ENCODE peak calls at places on chromosomes 11 and 22, in six cellular contexts. One of them, this sample, is unnamed.

GRCh38 chr11:575996-576756 is at the start of gene PHRF1:
- DNase-seq in heart right ventricle: peak
- DNase-seq in lower lobe of right lung: peak
- DNase-seq in PC-9: peak
- DNase-seq in SK-N-SH: peak
- DNase-seq in GM12864: peak
- DNase-seq in this sample: peak

GRCh38 chr11:84969103-84969502 is 658.0 kb downstream of the DLG2 start:
- DNase-seq in heart right ventricle: peak
- DNase-seq in lower lobe of right lung: no peak
- DNase-seq in PC-9: no peak
- DNase-seq in SK-N-SH: no peak
- DNase-seq in GM12864: no peak
- DNase-seq in this sample: no peak

GRCh38 chr22:28269277-28269676 is 350.2 kb upstream of the PITPNB start:
- DNase-seq in heart right ventricle: no peak
- DNase-seq in lower lobe of right lung: no peak
- DNase-seq in PC-9: no peak
- DNase-seq in SK-N-SH: no peak
- DNase-seq in GM12864: no peak
- DNase-seq in this sample: no peak

GRCh38 chr11:65946655-65947054 is 1.4 kb downstream of the TSGA10IP start:
- DNase-seq in heart right ventricle: no peak
- DNase-seq in lower lobe of right lung: no peak
- DNase-seq in PC-9: no peak
- DNase-seq in SK-N-SH: no peak
- DNase-seq in GM12864: no peak
- DNase-seq in this sample: no peak

GRCh38 chr22:31139866-31140716 is at the start of gene PLA2G3:
- DNase-seq in heart right ventricle: no peak
- DNase-seq in lower lobe of right lung: peak
- DNase-seq in PC-9: no peak
- DNase-seq in SK-N-SH: peak
- DNase-seq in GM12864: no peak
- DNase-seq in this sample: no peak

GRCh38 chr11:115645631-115646271 is 141.5 kb upstream of the CADM1 start:
- DNase-seq in heart right ventricle: peak
- DNase-seq in lower lobe of right lung: no peak
- DNase-seq in PC-9: peak
- DNase-seq in SK-N-SH: peak
- DNase-seq in GM12864: no peak
- DNase-seq in this sample: no peak

GRCh38 chr22:42939451-42939881 is 75.5 kb downstream of the PACSIN2 start:
- DNase-seq in heart right ventricle: no peak
- DNase-seq in lower lobe of right lung: no peak
- DNase-seq in PC-9: peak
- DNase-seq in SK-N-SH: no peak
- DNase-seq in GM12864: no peak
- DNase-seq in this sample: no peak

GRCh38 chr11:32107647-32108046 is 16.8 kb downstream of the RCN1 start:
- DNase-seq in heart right ventricle: no peak
- DNase-seq in lower lobe of right lung: no peak
- DNase-seq in PC-9: peak
- DNase-seq in SK-N-SH: no peak
- DNase-seq in GM12864: no peak
- DNase-seq in this sample: no peak

GRCh38 chr11:44005956-44006355 is 41.8 kb upstream of the ACCSL start:
- DNase-seq in heart right ventricle: no peak
- DNase-seq in lower lobe of right lung: no peak
- DNase-seq in PC-9: no peak
- DNase-seq in SK-N-SH: no peak
- DNase-seq in GM12864: no peak
- DNase-seq in this sample: no peak

GRCh38 chr11:11463397-11463796 is 110.3 kb upstream of the CSNK2A3 start:
- DNase-seq in heart right ventricle: no peak
- DNase-seq in lower lobe of right lung: no peak
- DNase-seq in PC-9: no peak
- DNase-seq in SK-N-SH: peak
- DNase-seq in GM12864: no peak
- DNase-seq in this sample: no peak

GRCh38 chr22:50454556-50455075 is 20.2 kb downstream of the SBF1 start:
- DNase-seq in heart right ventricle: no peak
- DNase-seq in lower lobe of right lung: no peak
- DNase-seq in PC-9: no peak
- DNase-seq in SK-N-SH: no peak
- DNase-seq in GM12864: no peak
- DNase-seq in this sample: no peak

GRCh38 chr22:37991738-37992442 is 7.5 kb upstream of the SOX10 start:
- DNase-seq in heart right ventricle: no peak
- DNase-seq in lower lobe of right lung: no peak
- DNase-seq in PC-9: no peak
- DNase-seq in SK-N-SH: no peak
- DNase-seq in GM12864: no peak
- DNase-seq in this sample: no peak

GRCh38 chr22:37994982-37995381 is 10.6 kb upstream of the SOX10 start:
- DNase-seq in heart right ventricle: no peak
- DNase-seq in lower lobe of right lung: no peak
- DNase-seq in PC-9: no peak
- DNase-seq in SK-N-SH: no peak
- DNase-seq in GM12864: no peak
- DNase-seq in this sample: no peak

GRCh38 chr22:37996079-37996478 is 11.7 kb upstream of the SOX10 start:
- DNase-seq in heart right ventricle: no peak
- DNase-seq in lower lobe of right lung: no peak
- DNase-seq in PC-9: no peak
- DNase-seq in SK-N-SH: peak
- DNase-seq in GM12864: no peak
- DNase-seq in this sample: no peak

GRCh38 chr22:37995460-37995859 is 11.1 kb upstream of the SOX10 start:
- DNase-seq in heart right ventricle: no peak
- DNase-seq in lower lobe of right lung: no peak
- DNase-seq in PC-9: no peak
- DNase-seq in SK-N-SH: no peak
- DNase-seq in GM12864: no peak
- DNase-seq in this sample: no peak

DNA sequence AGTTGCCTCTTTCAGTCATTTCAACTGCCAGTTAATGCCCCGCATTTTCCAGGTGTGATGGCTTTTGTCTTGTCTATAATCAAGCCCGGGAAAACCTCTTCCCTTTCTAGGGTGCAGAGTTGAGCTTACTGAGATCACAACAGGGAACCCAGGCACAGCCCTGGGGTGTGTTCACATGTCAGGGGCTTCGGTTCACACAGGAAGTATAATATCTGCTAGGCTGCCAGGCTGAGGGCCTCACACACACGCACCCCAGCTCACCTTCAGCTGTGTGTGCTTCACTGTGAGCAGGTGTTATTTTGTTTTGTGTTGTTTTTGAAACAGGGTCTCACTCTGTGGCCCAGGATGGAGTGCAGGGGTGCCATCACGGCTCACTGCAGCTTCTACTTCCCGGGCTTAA is 9.7 kb upstream of the SOX10 start:
- DNase-seq in heart right ventricle: no peak
- DNase-seq in lower lobe of right lung: no peak
- DNase-seq in PC-9: no peak
- DNase-seq in SK-N-SH: no peak
- DNase-seq in GM12864: no peak
- DNase-seq in this sample: no peak
- TF ChIP-seq CTCF in heart right ventricle: no peak
- TF ChIP-seq CTCF in lower lobe of right lung: no peak
- TF ChIP-seq CTCF in PC-9: no peak
- TF ChIP-seq CTCF in SK-N-SH: no peak
- TF ChIP-seq CTCF in GM12864: no peak
- TF ChIP-seq CTCF in this sample: no peak

DNA sequence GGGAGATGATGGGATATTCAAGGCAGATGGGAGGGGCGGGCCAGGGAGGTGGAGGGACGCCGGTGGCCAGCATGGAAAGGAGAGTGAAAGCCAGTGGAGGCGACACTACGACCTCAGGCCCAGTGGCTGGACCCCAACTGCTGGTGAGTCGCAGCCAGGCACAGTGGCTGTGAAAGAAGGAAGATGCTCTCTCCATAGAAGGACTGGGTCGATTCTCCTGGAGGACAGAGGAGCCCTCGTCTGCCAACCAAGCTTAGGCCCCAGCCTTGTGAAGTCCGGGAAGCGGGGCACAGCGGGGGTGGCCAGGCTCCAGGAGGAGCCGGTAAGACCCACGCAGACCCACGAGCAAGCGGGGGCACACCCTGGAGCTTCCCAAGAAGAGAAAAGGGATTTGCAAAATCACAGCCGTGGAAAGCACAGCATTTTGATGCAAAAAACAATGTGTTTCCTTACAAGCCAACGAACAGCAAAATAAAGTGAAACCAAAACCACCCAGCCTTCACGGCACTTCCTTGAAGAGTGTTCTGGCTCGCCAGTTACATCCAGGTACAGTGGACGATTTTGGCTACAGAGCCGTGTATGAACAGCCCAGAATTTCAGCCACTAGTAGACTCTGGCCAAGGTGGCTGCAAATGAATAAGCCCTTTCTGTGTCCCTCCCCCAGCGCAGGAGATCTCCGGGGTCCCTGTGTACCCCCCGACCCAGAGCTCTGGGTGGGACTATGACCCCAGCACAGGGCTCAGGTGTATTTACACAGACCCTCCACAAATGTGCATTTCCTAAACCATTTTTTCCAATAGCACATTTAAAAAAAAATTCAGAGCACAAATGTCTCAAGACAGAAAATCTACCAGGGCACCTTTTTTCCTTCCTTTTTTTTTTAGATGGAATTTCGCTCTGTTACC is 96.9 kb downstream of the TRMU start:
- DNase-seq in heart right ventricle: no peak
- DNase-seq in lower lobe of right lung: no peak
- DNase-seq in PC-9: no peak
- DNase-seq in SK-N-SH: no peak
- DNase-seq in GM12864: no peak
- DNase-seq in this sample: peak
- H3K4me3 ChIP-seq in heart right ventricle: peak
- H3K4me3 ChIP-seq in lower lobe of right lung: peak
- H3K4me3 ChIP-seq in PC-9: no peak
- H3K4me3 ChIP-seq in SK-N-SH: no peak
- H3K4me3 ChIP-seq in GM12864: peak
- H3K4me3 ChIP-seq in this sample: peak

GRCh38 chr22:20803696-20804324 is 29.9 kb downstream of the SERPIND1 start:
- DNase-seq in heart right ventricle: peak
- DNase-seq in lower lobe of right lung: no peak
- DNase-seq in PC-9: no peak
- DNase-seq in SK-N-SH: peak
- DNase-seq in GM12864: no peak
- DNase-seq in this sample: no peak
- TF ChIP-seq CTCF in heart right ventricle: no peak
- TF ChIP-seq CTCF in lower lobe of right lung: peak
- TF ChIP-seq CTCF in PC-9: peak
- TF ChIP-seq CTCF in SK-N-SH: peak
- TF ChIP-seq CTCF in GM12864: peak
- TF ChIP-seq CTCF in this sample: peak

DNA sequence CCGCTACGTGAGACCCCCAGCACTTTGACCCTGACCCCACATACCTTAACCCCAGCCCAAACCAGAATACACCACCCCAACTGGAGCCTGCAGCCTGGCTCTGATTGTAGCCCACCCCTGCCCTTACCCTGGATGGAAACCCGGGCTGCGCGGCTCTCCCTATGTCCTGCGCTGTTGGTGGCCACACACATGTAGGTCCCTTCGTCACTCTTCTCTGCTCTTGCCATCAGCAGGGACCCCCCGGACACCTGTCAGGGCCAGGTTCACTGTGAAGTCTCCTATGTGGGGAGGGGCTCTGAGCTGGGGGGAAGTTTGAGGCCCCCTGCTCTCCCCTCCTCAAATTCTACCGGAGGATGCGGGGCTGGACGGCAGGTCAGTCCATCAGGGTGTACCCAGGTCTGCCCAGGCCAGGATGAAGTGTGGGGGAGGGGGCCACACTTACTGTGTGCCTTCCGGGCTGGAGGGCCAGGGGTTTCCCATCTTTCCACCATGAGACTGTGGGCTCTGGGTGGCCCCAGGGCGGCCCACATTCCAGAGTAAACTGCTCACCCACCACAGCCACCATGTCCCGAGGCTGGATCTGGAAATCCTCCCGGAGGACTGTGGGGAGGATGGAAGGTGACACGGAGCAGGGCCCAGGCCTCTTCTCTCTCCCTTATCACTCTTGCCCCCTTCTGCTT is 1.5 kb downstream of the ROBO4 start:
- DNase-seq in heart right ventricle: no peak
- DNase-seq in lower lobe of right lung: no peak
- DNase-seq in PC-9: no peak
- DNase-seq in SK-N-SH: peak
- DNase-seq in GM12864: no peak
- DNase-seq in this sample: no peak
- H3K4me3 ChIP-seq in heart right ventricle: peak
- H3K4me3 ChIP-seq in lower lobe of right lung: peak
- H3K4me3 ChIP-seq in PC-9: no peak
- H3K4me3 ChIP-seq in SK-N-SH: no peak
- H3K4me3 ChIP-seq in GM12864: no peak
- H3K4me3 ChIP-seq in this sample: no peak